ENCODE peak calls at places on chromosomes 16 and 17, in seven cellular contexts. One of them, this sample, is unnamed.

GRCh38 chr16:52581530-52581929 is 34.6 kb upstream of the TOX3 start:
- DNase-seq in nephron progenitor cell: no peak
- DNase-seq in dorsolateral prefrontal cortex: no peak
- DNase-seq in tibial artery: no peak
- DNase-seq in hepatocyte: no peak
- DNase-seq in neural crest cell: no peak
- DNase-seq in astrocyte of the cerebellum: no peak
- DNase-seq in this sample: no peak

GRCh38 chr16:84196101-84196500 is 5.1 kb downstream of the ADAD2 start:
- DNase-seq in nephron progenitor cell: no peak
- DNase-seq in dorsolateral prefrontal cortex: no peak
- DNase-seq in tibial artery: no peak
- DNase-seq in hepatocyte: no peak
- DNase-seq in neural crest cell: no peak
- DNase-seq in astrocyte of the cerebellum: no peak
- DNase-seq in this sample: no peak

GRCh38 chr17:44916059-44916780 is 920 bp upstream of the GFAP start:
- DNase-seq in nephron progenitor cell: no peak
- DNase-seq in dorsolateral prefrontal cortex: no peak
- DNase-seq in tibial artery: no peak
- DNase-seq in hepatocyte: peak; percentile 6
- DNase-seq in neural crest cell: no peak
- DNase-seq in astrocyte of the cerebellum: no peak
- DNase-seq in this sample: no peak

GRCh38 chr17:44363613-44364159 is at the start of gene FAM171A2:
- DNase-seq in nephron progenitor cell: peak; percentile 91
- DNase-seq in dorsolateral prefrontal cortex: no peak
- DNase-seq in tibial artery: no peak
- DNase-seq in hepatocyte: peak; percentile 89
- DNase-seq in neural crest cell: peak; percentile 78
- DNase-seq in astrocyte of the cerebellum: peak; percentile 22
- DNase-seq in this sample: peak; percentile 86

GRCh38 chr17:28898261-28898955 is 875 bp upstream of the FLOT2 start:
- DNase-seq in nephron progenitor cell: no peak
- DNase-seq in dorsolateral prefrontal cortex: no peak
- DNase-seq in tibial artery: no peak
- DNase-seq in hepatocyte: no peak
- DNase-seq in neural crest cell: no peak
- DNase-seq in astrocyte of the cerebellum: no peak
- DNase-seq in this sample: no peak

GRCh38 chr16:29899516-29900101 is at the start of gene SEZ6L2:
- DNase-seq in nephron progenitor cell: peak; percentile 98
- DNase-seq in dorsolateral prefrontal cortex: peak; percentile 90
- DNase-seq in tibial artery: peak; percentile 45
- DNase-seq in hepatocyte: peak; percentile 95
- DNase-seq in neural crest cell: peak; percentile 86
- DNase-seq in astrocyte of the cerebellum: peak; percentile 35
- DNase-seq in this sample: peak; percentile 91

GRCh38 chr17:80758793-80759673 is 214.4 kb downstream of the RPTOR start:
- DNase-seq in nephron progenitor cell: no peak
- DNase-seq in dorsolateral prefrontal cortex: peak; percentile 9
- DNase-seq in tibial artery: no peak
- DNase-seq in hepatocyte: no peak
- DNase-seq in neural crest cell: no peak
- DNase-seq in astrocyte of the cerebellum: no peak
- DNase-seq in this sample: no peak

GRCh38 chr16:70160388-70160787 is 13.2 kb upstream of the CLEC18C start:
- DNase-seq in nephron progenitor cell: no peak
- DNase-seq in dorsolateral prefrontal cortex: no peak
- DNase-seq in tibial artery: no peak
- DNase-seq in hepatocyte: no peak
- DNase-seq in neural crest cell: no peak
- DNase-seq in astrocyte of the cerebellum: no peak
- DNase-seq in this sample: no peak

GRCh38 chr17:82920150-82920549 is 80.3 kb upstream of the ZNF750 start:
- DNase-seq in nephron progenitor cell: no peak
- DNase-seq in dorsolateral prefrontal cortex: peak; percentile 68
- DNase-seq in tibial artery: no peak
- DNase-seq in hepatocyte: no peak
- DNase-seq in neural crest cell: no peak
- DNase-seq in astrocyte of the cerebellum: no peak
- DNase-seq in this sample: no peak

GRCh38 chr16:10309271-10309932 is 76.5 kb upstream of the ATF7IP2 start:
- DNase-seq in nephron progenitor cell: no peak
- DNase-seq in dorsolateral prefrontal cortex: no peak
- DNase-seq in tibial artery: no peak
- DNase-seq in hepatocyte: no peak
- DNase-seq in neural crest cell: no peak
- DNase-seq in astrocyte of the cerebellum: no peak
- DNase-seq in this sample: no peak

GRCh38 chr17:47257651-47258339 is 4.2 kb downstream of the ITGB3 start:
- DNase-seq in nephron progenitor cell: no peak
- DNase-seq in dorsolateral prefrontal cortex: no peak
- DNase-seq in tibial artery: no peak
- DNase-seq in hepatocyte: no peak
- DNase-seq in neural crest cell: no peak
- DNase-seq in astrocyte of the cerebellum: peak; percentile 77
- DNase-seq in this sample: no peak

GRCh38 chr16:89910717-89911354 is 7.8 kb upstream of the MC1R start:
- DNase-seq in nephron progenitor cell: no peak
- DNase-seq in dorsolateral prefrontal cortex: no peak
- DNase-seq in tibial artery: no peak
- DNase-seq in hepatocyte: no peak
- DNase-seq in neural crest cell: no peak
- DNase-seq in astrocyte of the cerebellum: no peak
- DNase-seq in this sample: no peak

GRCh38 chr17:40799859-40800258 is at the start of gene KRT28:
- DNase-seq in nephron progenitor cell: no peak
- DNase-seq in dorsolateral prefrontal cortex: no peak
- DNase-seq in tibial artery: no peak
- DNase-seq in hepatocyte: no peak
- DNase-seq in neural crest cell: no peak
- DNase-seq in astrocyte of the cerebellum: no peak
- DNase-seq in this sample: no peak

GRCh38 chr17:17778308-17779014 is 58.3 kb downstream of the SREBF1 start:
- DNase-seq in nephron progenitor cell: no peak
- DNase-seq in dorsolateral prefrontal cortex: peak; percentile 61
- DNase-seq in tibial artery: no peak
- DNase-seq in hepatocyte: peak; percentile 88
- DNase-seq in neural crest cell: no peak
- DNase-seq in astrocyte of the cerebellum: peak; percentile 74
- DNase-seq in this sample: no peak

GRCh38 chr16:12559714-12560113 is 244.0 kb downstream of the CPPED1 start:
- DNase-seq in nephron progenitor cell: no peak
- DNase-seq in dorsolateral prefrontal cortex: no peak
- DNase-seq in tibial artery: no peak
- DNase-seq in hepatocyte: no peak
- DNase-seq in neural crest cell: no peak
- DNase-seq in astrocyte of the cerebellum: no peak
- DNase-seq in this sample: no peak

GRCh38 chr16:84700518-84701277 is 898 bp downstream of the USP10 start:
- DNase-seq in nephron progenitor cell: no peak
- DNase-seq in dorsolateral prefrontal cortex: no peak
- DNase-seq in tibial artery: no peak
- DNase-seq in hepatocyte: peak; percentile 52
- DNase-seq in neural crest cell: no peak
- DNase-seq in astrocyte of the cerebellum: no peak
- DNase-seq in this sample: no peak

GRCh38 chr16:20711277-20711911 is 13.9 kb upstream of the ACSM1 start:
- DNase-seq in nephron progenitor cell: no peak
- DNase-seq in dorsolateral prefrontal cortex: no peak
- DNase-seq in tibial artery: no peak
- DNase-seq in hepatocyte: no peak
- DNase-seq in neural crest cell: no peak
- DNase-seq in astrocyte of the cerebellum: no peak
- DNase-seq in this sample: no peak

GRCh38 chr16:87393680-87394055 is 1.5 kb downstream of the MAP1LC3B start:
- DNase-seq in nephron progenitor cell: no peak
- DNase-seq in dorsolateral prefrontal cortex: no peak
- DNase-seq in tibial artery: no peak
- DNase-seq in hepatocyte: no peak
- DNase-seq in neural crest cell: no peak
- DNase-seq in astrocyte of the cerebellum: no peak
- DNase-seq in this sample: no peak

GRCh38 chr16:87391950-87392822 is at the start of gene MAP1LC3B:
- DNase-seq in nephron progenitor cell: peak; percentile 99
- DNase-seq in dorsolateral prefrontal cortex: peak; percentile 95
- DNase-seq in tibial artery: peak; percentile 95
- DNase-seq in hepatocyte: peak; percentile 99
- DNase-seq in neural crest cell: peak; percentile 97
- DNase-seq in astrocyte of the cerebellum: peak; percentile 88
- DNase-seq in this sample: peak; percentile 99

GRCh38 chr16:87395181-87395842 is 3.2 kb downstream of the MAP1LC3B start:
- DNase-seq in nephron progenitor cell: no peak
- DNase-seq in dorsolateral prefrontal cortex: no peak
- DNase-seq in tibial artery: no peak
- DNase-seq in hepatocyte: no peak
- DNase-seq in neural crest cell: no peak
- DNase-seq in astrocyte of the cerebellum: no peak
- DNase-seq in this sample: no peak

GRCh38 chr16:87391324-87391949 is 699 bp upstream of the MAP1LC3B start:
- DNase-seq in nephron progenitor cell: peak; percentile 58
- DNase-seq in dorsolateral prefrontal cortex: no peak
- DNase-seq in tibial artery: peak; percentile 69
- DNase-seq in hepatocyte: peak; percentile 81
- DNase-seq in neural crest cell: peak; percentile 35
- DNase-seq in astrocyte of the cerebellum: no peak
- DNase-seq in this sample: peak; percentile 58

GRCh38 chr16:87392823-87393679 is 915 bp downstream of the MAP1LC3B start:
- DNase-seq in nephron progenitor cell: peak; percentile 61
- DNase-seq in dorsolateral prefrontal cortex: peak; percentile 50
- DNase-seq in tibial artery: peak; percentile 51
- DNase-seq in hepatocyte: peak; percentile 67
- DNase-seq in neural crest cell: peak; percentile 29
- DNase-seq in astrocyte of the cerebellum: no peak
- DNase-seq in this sample: peak; percentile 60
- TF ChIP-seq CTCF in nephron progenitor cell: no peak
- TF ChIP-seq CTCF in dorsolateral prefrontal cortex: no peak
- TF ChIP-seq CTCF in tibial artery: peak; percentile 36
- TF ChIP-seq CTCF in hepatocyte: peak; percentile 52
- TF ChIP-seq CTCF in neural crest cell: no peak
- TF ChIP-seq CTCF in astrocyte of the cerebellum: peak; percentile 40
- TF ChIP-seq CTCF in this sample: no peak

GRCh38 chr17:58005031-58005727 is 1.9 kb downstream of the SRSF1 start:
- DNase-seq in nephron progenitor cell: no peak
- DNase-seq in dorsolateral prefrontal cortex: no peak
- DNase-seq in tibial artery: no peak
- DNase-seq in hepatocyte: no peak
- DNase-seq in neural crest cell: no peak
- DNase-seq in astrocyte of the cerebellum: no peak
- DNase-seq in this sample: no peak
- TF ChIP-seq CTCF in nephron progenitor cell: no peak
- TF ChIP-seq CTCF in dorsolateral prefrontal cortex: no peak
- TF ChIP-seq CTCF in tibial artery: no peak
- TF ChIP-seq CTCF in hepatocyte: no peak
- TF ChIP-seq CTCF in neural crest cell: no peak
- TF ChIP-seq CTCF in astrocyte of the cerebellum: no peak
- TF ChIP-seq CTCF in this sample: no peak

GRCh38 chr17:49242813-49243212 is 12.2 kb upstream of the PHOSPHO1 start:
- DNase-seq in nephron progenitor cell: no peak
- DNase-seq in dorsolateral prefrontal cortex: no peak
- DNase-seq in tibial artery: no peak
- DNase-seq in hepatocyte: no peak
- DNase-seq in neural crest cell: no peak
- DNase-seq in astrocyte of the cerebellum: no peak
- DNase-seq in this sample: no peak

GRCh38 chr17:49241763-49242312 is 11.3 kb upstream of the PHOSPHO1 start:
- DNase-seq in nephron progenitor cell: no peak
- DNase-seq in dorsolateral prefrontal cortex: no peak
- DNase-seq in tibial artery: no peak
- DNase-seq in hepatocyte: no peak
- DNase-seq in neural crest cell: no peak
- DNase-seq in astrocyte of the cerebellum: no peak
- DNase-seq in this sample: no peak

GRCh38 chr17:49239963-49240362 is 9.4 kb upstream of the PHOSPHO1 start:
- DNase-seq in nephron progenitor cell: no peak
- DNase-seq in dorsolateral prefrontal cortex: no peak
- DNase-seq in tibial artery: no peak
- DNase-seq in hepatocyte: no peak
- DNase-seq in neural crest cell: no peak
- DNase-seq in astrocyte of the cerebellum: no peak
- DNase-seq in this sample: no peak

GRCh38 chr17:49240619-49241018 is 10.0 kb upstream of the PHOSPHO1 start:
- DNase-seq in nephron progenitor cell: no peak
- DNase-seq in dorsolateral prefrontal cortex: no peak
- DNase-seq in tibial artery: no peak
- DNase-seq in hepatocyte: no peak
- DNase-seq in neural crest cell: no peak
- DNase-seq in astrocyte of the cerebellum: no peak
- DNase-seq in this sample: no peak

DNA sequence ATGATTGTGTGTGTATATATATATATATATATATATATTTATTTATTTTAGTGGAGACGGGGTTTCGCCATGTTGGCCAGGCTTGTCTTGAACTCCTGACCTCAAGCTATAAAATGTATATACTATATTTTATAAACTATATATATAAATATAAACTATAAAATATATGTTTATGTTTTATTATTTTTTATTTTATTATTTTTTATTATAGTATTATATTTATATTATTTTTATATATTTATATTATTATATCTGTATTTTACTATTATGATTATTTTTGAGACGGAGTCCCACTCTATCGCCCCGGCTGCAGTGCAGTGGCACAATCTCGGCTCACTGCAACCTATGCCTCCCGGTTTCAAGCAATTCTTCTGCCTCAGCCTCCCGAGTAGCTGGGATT is 10.5 kb upstream of the PHOSPHO1 start:
- DNase-seq in nephron progenitor cell: no peak
- DNase-seq in dorsolateral prefrontal cortex: no peak
- DNase-seq in tibial artery: no peak
- DNase-seq in hepatocyte: no peak
- DNase-seq in neural crest cell: no peak
- DNase-seq in astrocyte of the cerebellum: no peak
- DNase-seq in this sample: no peak
- TF ChIP-seq CTCF in nephron progenitor cell: no peak
- TF ChIP-seq CTCF in dorsolateral prefrontal cortex: no peak
- TF ChIP-seq CTCF in tibial artery: no peak
- TF ChIP-seq CTCF in hepatocyte: no peak
- TF ChIP-seq CTCF in neural crest cell: no peak
- TF ChIP-seq CTCF in astrocyte of the cerebellum: no peak
- TF ChIP-seq CTCF in this sample: no peak

GRCh38 chr17:64149196-64149595 is 19.3 kb upstream of the ERN1 start:
- DNase-seq in nephron progenitor cell: no peak
- DNase-seq in dorsolateral prefrontal cortex: no peak
- DNase-seq in tibial artery: no peak
- DNase-seq in hepatocyte: no peak
- DNase-seq in neural crest cell: no peak
- DNase-seq in astrocyte of the cerebellum: no peak
- DNase-seq in this sample: no peak

GRCh38 chr17:64147110-64148016 is 17.4 kb upstream of the ERN1 start:
- DNase-seq in nephron progenitor cell: no peak
- DNase-seq in dorsolateral prefrontal cortex: no peak
- DNase-seq in tibial artery: no peak
- DNase-seq in hepatocyte: no peak
- DNase-seq in neural crest cell: no peak
- DNase-seq in astrocyte of the cerebellum: no peak
- DNase-seq in this sample: no peak

GRCh38 chr17:64150237-64151015 is 20.5 kb upstream of the ERN1 start:
- DNase-seq in nephron progenitor cell: no peak
- DNase-seq in dorsolateral prefrontal cortex: no peak
- DNase-seq in tibial artery: peak; percentile 68
- DNase-seq in hepatocyte: peak; percentile 54
- DNase-seq in neural crest cell: no peak
- DNase-seq in astrocyte of the cerebellum: no peak
- DNase-seq in this sample: no peak

GRCh38 chr17:64148017-64148631 is 18.2 kb upstream of the ERN1 start:
- DNase-seq in nephron progenitor cell: no peak
- DNase-seq in dorsolateral prefrontal cortex: no peak
- DNase-seq in tibial artery: no peak
- DNase-seq in hepatocyte: no peak
- DNase-seq in neural crest cell: no peak
- DNase-seq in astrocyte of the cerebellum: no peak
- DNase-seq in this sample: no peak

GRCh38 chr17:64148699-64149098 is 18.8 kb upstream of the ERN1 start:
- DNase-seq in nephron progenitor cell: no peak
- DNase-seq in dorsolateral prefrontal cortex: peak; percentile 54
- DNase-seq in tibial artery: no peak
- DNase-seq in hepatocyte: no peak
- DNase-seq in neural crest cell: no peak
- DNase-seq in astrocyte of the cerebellum: no peak
- DNase-seq in this sample: no peak
- TF ChIP-seq CTCF in nephron progenitor cell: no peak
- TF ChIP-seq CTCF in dorsolateral prefrontal cortex: peak; percentile 46
- TF ChIP-seq CTCF in tibial artery: peak; percentile 18
- TF ChIP-seq CTCF in hepatocyte: no peak
- TF ChIP-seq CTCF in neural crest cell: no peak
- TF ChIP-seq CTCF in astrocyte of the cerebellum: peak; percentile 9
- TF ChIP-seq CTCF in this sample: no peak